ENCODE peak calls at places on chromosomes 13 and 19, in seven cellular contexts. C is GM12878, Z is esophagus muscularis mucosa, L is stomach, G is transverse colon, A is K562, M is prostate gland. H is an unnamed sample. For H3K4me1, the result is how much of the 10 kb centered on the place peaks cover.

GRCh38 chr19:40831502-40832430 is 18.5 kb downstream of the CYP2A6 start:
- DNase-seq in L (no peak), Z (no peak), C (no peak), G (peak), M (peak), A (no peak), H (no peak)

GRCh38 chr13:59780058-59780457 is 383.7 kb downstream of the DIAPH3 start:
- DNase-seq in G (no peak), M (no peak), Z (no peak), L (no peak), C (no peak), A (no peak), H (no peak)

GRCh38 chr13:72290962-72291681 is 424.1 kb upstream of the DACH1 start:
- DNase-seq in G (no peak), Z (no peak), C (no peak), L (no peak), M (no peak), A (no peak), H (no peak)

GRCh38 chr19:33373701-33374405 is at the start of gene CEBPG:
- DNase-seq in M (no peak), A (peak), G (peak), C (no peak), Z (no peak), L (peak), H (peak)

GRCh38 chr19:42092350-42092749 is 16.4 kb downstream of the ZNF574 start:
- DNase-seq in Z (no peak), L (peak), A (peak), M (no peak), C (no peak), G (peak), H (no peak)

GRCh38 chr13:101258071-101258470 is 158.2 kb downstream of the NALCN start:
- DNase-seq in M (no peak), G (no peak), Z (no peak), A (peak), L (no peak), C (peak), H (no peak)

GRCh38 chr19:38277549-38277948 is 13.2 kb downstream of the SPINT2 start:
- DNase-seq in G (no peak), A (no peak), C (no peak), L (no peak), M (peak), Z (no peak), H (no peak)

GRCh38 chr19:44658069-44658727 is 13.1 kb upstream of the CEACAM19 start:
- DNase-seq in Z (no peak), L (no peak), A (peak), G (no peak), C (no peak), M (no peak), H (no peak)

GRCh38 chr19:4013886-4014540 is 6.5 kb downstream of the PIAS4 start:
- DNase-seq in M (no peak), A (no peak), Z (no peak), C (no peak), G (no peak), L (no peak), H (no peak)

GRCh38 chr19:4014541-4015491 is 7.3 kb downstream of the PIAS4 start:
- DNase-seq in G (no peak), A (peak), L (peak), M (no peak), C (no peak), Z (no peak), H (peak)

GRCh38 chr19:4010808-4011110 is 3.2 kb downstream of the PIAS4 start:
- DNase-seq in Z (no peak), C (no peak), M (no peak), L (no peak), G (no peak), A (no peak), H (no peak)

GRCh38 chr19:4012092-4012974 is 4.8 kb downstream of the PIAS4 start:
- DNase-seq in A (no peak), Z (no peak), M (peak), L (peak), G (peak), C (no peak), H (peak)

DNA sequence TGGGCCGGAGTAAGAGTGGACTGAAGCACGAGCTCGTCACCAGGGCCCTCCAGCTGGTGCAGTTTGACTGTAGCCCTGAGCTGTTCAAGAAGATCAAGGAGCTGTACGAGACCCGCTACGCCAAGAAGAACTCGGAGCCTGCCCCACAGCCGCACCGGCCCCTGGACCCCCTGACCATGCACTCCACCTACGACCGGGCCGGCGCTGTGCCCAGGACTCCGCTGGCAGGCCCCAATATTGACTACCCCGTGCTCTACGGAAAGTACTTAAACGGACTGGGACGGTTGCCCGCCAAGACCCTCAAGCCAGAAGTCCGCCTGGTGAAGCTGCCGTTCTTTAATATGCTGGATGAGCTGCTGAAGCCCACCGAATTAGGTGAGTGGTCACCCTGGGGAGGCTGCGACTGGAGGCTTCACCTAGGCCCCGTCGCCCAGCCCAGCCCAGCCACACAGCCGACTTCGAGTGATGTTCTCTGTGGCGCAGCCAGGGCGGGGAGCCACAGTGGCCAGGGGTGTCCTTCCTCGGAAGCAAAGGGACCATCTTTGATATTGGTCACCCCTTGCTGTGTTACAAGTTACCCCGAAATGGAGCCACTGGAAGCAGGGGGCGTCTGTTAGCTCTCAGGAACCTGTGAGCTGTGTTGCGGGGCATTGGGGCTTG is 5.6 kb downstream of the PIAS4 start:
- DNase-seq in M (no peak), A (no peak), L (no peak), C (no peak), G (no peak), Z (no peak), H (peak)
- H3K4me1 ChIP-seq in M (under half), A (half or more), L (half or more), C (under half), G (half or more), Z (half or more), H (half or more)

GRCh38 chr19:17522988-17523872 is 11.8 kb downstream of the PGLS start:
- DNase-seq in M (no peak), Z (no peak), G (peak), C (peak), A (no peak), L (peak), H (peak)
- TF ChIP-seq POLR2AphosphoS5 in M (no peak), Z (no peak), G (no peak), C (peak), A (no peak), L (peak), H (peak)

DNA sequence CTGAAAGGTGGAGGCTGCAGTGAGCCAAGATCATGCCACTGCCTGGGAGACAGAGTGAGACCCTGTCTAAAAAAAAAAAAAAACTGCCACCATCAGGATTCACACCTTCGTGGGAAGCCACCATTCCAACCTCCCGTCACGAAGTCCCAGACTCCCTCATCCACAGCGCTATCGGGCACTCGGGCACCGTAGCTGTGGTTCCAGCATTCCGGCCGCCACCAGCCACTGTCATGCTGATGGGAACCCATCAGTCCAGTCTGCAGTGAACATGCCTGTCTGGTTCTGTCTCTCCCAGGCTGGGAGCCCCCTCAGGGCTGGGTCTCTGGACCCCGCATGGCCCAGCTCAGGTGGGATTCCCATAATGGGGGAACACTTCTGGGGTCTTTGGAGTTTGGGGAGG is 27.5 kb downstream of the TINCR start:
- DNase-seq in G (no peak), Z (no peak), A (no peak), L (no peak), M (no peak), C (no peak), H (no peak)
- TF ChIP-seq POLR2A in G (no peak), Z (no peak), A (no peak), L (no peak), M (no peak), C (no peak), H (no peak)

DNA sequence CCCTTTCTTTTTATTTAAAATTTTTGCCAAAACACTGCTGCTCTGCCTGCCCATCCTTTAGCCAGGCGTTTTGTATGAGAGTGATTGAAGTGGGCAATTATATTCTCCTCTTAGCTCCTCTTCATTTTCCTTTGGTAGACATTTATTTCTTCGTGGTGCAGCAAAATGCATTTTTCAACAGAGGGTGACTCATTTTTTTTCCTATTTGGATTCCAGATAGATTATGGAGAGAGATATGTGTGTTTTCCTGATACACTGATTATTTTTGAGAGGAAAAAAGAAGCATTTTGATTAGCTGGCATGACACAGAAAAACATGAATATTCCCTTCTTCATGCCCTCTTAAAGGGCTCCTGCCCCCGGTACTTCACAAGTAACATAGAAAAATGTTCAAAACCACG is 371.1 kb upstream of the NBEA start:
- DNase-seq in M (no peak), A (no peak), L (no peak), C (no peak), Z (no peak), G (no peak), H (no peak)
- H3K4me1 ChIP-seq in M (under half), A (under half), L (under half), C (under half), Z (under half), G (under half), H (under half)

DNA sequence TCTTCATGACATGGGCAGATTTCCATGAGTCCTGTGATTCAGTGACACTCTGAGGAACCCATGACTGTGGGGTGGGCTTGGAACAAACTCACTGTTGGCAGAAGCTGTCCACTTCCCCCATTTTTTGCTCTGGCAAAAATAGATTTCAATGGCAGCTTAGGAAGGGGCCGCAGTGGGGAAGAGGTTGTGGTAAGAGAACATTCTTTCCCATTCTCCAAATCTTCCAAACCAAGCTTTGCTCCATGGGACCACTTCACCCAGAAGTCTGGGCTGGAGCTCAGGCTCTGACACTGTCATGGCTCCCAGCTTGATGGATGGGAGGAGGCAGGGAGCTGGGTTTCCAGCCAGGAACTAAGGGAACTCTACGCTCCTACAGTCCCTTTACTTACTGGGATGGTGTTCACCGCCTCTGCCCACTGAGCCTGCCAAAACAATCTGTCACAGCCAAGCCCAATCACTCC is 24.9 kb upstream of the MEDAG start:
- DNase-seq in G (no peak), L (no peak), Z (no peak), A (no peak), M (no peak), C (no peak), H (no peak)
- TF ChIP-seq POLR2AphosphoS5 in G (no peak), L (no peak), Z (peak), A (no peak), M (no peak), C (no peak), H (no peak)

DNA sequence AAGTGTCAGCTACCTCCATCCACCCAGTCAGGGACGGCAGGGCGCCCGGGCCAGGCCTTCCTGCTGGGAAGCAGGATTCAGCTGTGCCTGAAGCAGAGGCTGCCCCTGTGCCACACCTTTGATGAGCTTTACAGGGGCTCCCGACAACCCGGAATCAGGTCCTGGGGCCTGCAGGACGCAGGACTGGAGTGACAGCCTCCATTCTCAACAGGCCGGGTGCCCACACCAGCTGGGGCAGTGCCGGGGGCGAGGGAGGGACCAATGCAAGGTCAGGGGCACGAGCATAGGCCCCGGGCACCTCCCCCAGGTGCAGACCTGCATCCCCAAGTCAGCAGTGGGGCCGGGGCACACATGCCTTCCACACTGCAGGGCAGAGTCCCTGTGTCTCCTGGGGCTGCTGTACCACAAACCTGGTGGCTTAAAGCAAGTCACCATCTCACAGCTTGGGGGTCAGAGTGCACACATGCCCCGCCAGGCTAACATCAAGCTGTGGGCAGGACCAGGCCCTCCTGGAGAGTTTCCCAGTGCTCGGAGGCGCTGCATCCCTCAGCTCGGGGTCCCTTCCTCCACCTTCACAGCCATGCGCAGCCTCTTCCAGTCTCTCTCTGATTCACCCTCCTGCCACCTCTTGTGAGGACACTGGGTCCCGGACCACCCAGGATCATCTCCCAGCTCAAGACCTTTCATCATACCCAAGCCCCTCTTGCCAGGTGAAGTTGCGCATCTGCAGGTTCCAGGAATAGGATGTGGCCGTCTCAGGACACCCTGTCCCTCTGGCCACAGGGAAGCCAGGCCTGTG is 13.4 kb downstream of the UBXN6 start:
- DNase-seq in Z (no peak), M (no peak), G (no peak), L (no peak), C (no peak), A (peak), H (no peak)
- TF ChIP-seq POLR2A in Z (no peak), M (no peak), G (no peak), L (no peak), C (peak), A (peak), H (no peak)

DNA sequence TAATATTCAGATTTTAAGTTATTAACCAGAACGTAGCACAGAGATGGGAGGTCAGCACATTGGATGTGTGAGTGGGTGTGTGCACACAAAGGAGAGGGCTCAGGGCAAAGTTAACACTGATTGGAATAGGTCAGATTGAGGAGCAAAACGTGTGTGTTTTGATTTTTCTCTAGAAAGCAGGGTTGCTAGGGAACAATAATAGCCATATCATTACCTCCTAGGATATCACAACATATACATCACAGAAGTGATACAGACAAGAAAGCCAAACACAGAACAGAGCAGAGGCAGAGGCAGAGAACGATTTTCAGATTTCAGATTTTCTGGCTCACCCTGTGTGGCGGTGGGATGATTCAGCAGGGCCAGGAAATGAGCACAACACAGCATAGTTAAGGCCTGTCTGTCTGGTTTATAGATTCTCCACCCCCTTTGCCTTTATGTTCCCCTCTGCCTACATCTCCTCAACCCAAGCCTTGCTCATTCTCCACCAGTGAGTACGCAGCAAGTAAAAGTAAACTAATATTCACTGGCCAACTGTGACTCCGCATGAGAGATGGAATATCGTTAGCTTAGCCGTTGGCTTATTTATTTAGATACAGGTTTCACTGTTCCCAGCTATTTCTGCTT is 182.6 kb upstream of the TSC22D1 start:
- DNase-seq in C (no peak), A (no peak), Z (no peak), L (no peak), G (peak), M (peak), H (no peak)
- H3K4me1 ChIP-seq in C (under half), A (under half), Z (under half), L (half or more), G (half or more), M (under half), H (under half)

H was measured in upper lobe of left lung.